ENCODE peak calls at places on chromosome 21, in eight cellular contexts. K is iPS DF 6.9; C is vagina; I is CD8-positive, alpha-beta T cell; V is adipocyte; A is breast epithelium; O is SJCRH30; Y is heart left ventricle. N is an unnamed sample. For H3K4me1, H3K9me3 and H3K27me3, the result is how much of the 10 kb centered on the place peaks cover.

GRCh38 chr21:44420416-44421205 is 34.7 kb upstream of the LRRC3 start:
- DNase-seq in K (no peak), C (no peak), I (no peak), V (no peak), A (peak), O (no peak), Y (peak), N (no peak)

GRCh38 chr21:31683029-31683428 is 23.5 kb downstream of the SOD1 start:
- DNase-seq in K (no peak), C (no peak), I (no peak), V (no peak), A (no peak), O (no peak), Y (no peak), N (no peak)

GRCh38 chr21:39144191-39144590 is 39.1 kb downstream of the PSMG1 start:
- DNase-seq in K (no peak), C (no peak), I (no peak), V (no peak), A (no peak), O (peak), Y (no peak), N (no peak)

GRCh38 chr21:14889080-14889805 is 175.6 kb downstream of the NRIP1 start:
- DNase-seq in K (no peak), C (no peak), I (no peak), V (peak), A (no peak), O (peak), Y (no peak), N (peak)

GRCh38 chr21:34825101-34825500 is 156.3 kb downstream of the CLIC6 start:
- DNase-seq in K (no peak), C (no peak), I (no peak), V (no peak), A (no peak), O (no peak), Y (no peak), N (no peak)

GRCh38 chr21:33317226-33317625 is 7.5 kb upstream of the IFNAR1 start:
- DNase-seq in K (no peak), C (no peak), I (no peak), V (peak), A (no peak), O (no peak), Y (no peak), N (no peak)

GRCh38 chr21:43938751-43939442 is 73.2 kb upstream of the TRAPPC10 start:
- DNase-seq in K (peak), C (no peak), I (peak), V (peak), A (peak), O (peak), Y (peak), N (peak)

GRCh38 chr21:28454978-28455600 is 537.6 kb downstream of the LTN1 start:
- DNase-seq in K (no peak), C (no peak), I (no peak), V (peak), A (no peak), O (no peak), Y (no peak), N (no peak)

GRCh38 chr21:21816778-21817177 is 818.6 kb downstream of the NCAM2 start:
- DNase-seq in K (no peak), C (no peak), I (no peak), V (no peak), A (no peak), O (no peak), Y (no peak), N (no peak)

GRCh38 chr21:15042531-15042930 is 22.3 kb downstream of the NRIP1 start:
- DNase-seq in K (no peak), C (no peak), I (no peak), V (no peak), A (no peak), O (no peak), Y (no peak), N (no peak)

GRCh38 chr21:34845521-34846213 is 176.9 kb downstream of the CLIC6 start:
- DNase-seq in K (no peak), C (no peak), I (no peak), V (peak), A (no peak), O (peak), Y (no peak), N (peak)

GRCh38 chr21:31181089-31181757 is 142.9 kb upstream of the KRTAP19-8 start:
- DNase-seq in K (no peak), C (no peak), I (no peak), V (no peak), A (no peak), O (peak), Y (no peak), N (no peak)

GRCh38 chr21:42652527-42653491 is 612 bp upstream of the PDE9A start:
- DNase-seq in K (no peak), C (no peak), I (no peak), V (no peak), A (no peak), O (peak), Y (peak), N (peak)

GRCh38 chr21:9755611-9756010 is 765.8 kb upstream of the TPTE start:
- DNase-seq in K (no peak), C (peak), I (no peak), V (no peak), A (no peak), O (no peak), Y (no peak), N (no peak)

GRCh38 chr21:33748903-33749302 is 106.6 kb downstream of the ITSN1 start:
- DNase-seq in K (no peak), C (no peak), I (no peak), V (no peak), A (no peak), O (no peak), Y (no peak), N (no peak)

GRCh38 chr21:32570456-32570855 is 14.9 kb downstream of the TCP10L start:
- DNase-seq in K (no peak), C (no peak), I (no peak), V (no peak), A (no peak), O (no peak), Y (no peak), N (no peak)

GRCh38 chr21:17667256-17667655 is 54.6 kb upstream of the BTG3 start:
- DNase-seq in K (no peak), C (no peak), I (no peak), V (no peak), A (no peak), O (peak), Y (no peak), N (no peak)

GRCh38 chr21:35266546-35266945 is 217.4 kb upstream of the RUNX1 start:
- DNase-seq in K (no peak), C (no peak), I (no peak), V (no peak), A (no peak), O (peak), Y (no peak), N (no peak)

GRCh38 chr21:24369278-24369677 is 1238.0 kb downstream of the MRPL39 start:
- DNase-seq in K (no peak), C (no peak), I (no peak), V (no peak), A (no peak), O (no peak), Y (no peak), N (no peak)

DNA sequence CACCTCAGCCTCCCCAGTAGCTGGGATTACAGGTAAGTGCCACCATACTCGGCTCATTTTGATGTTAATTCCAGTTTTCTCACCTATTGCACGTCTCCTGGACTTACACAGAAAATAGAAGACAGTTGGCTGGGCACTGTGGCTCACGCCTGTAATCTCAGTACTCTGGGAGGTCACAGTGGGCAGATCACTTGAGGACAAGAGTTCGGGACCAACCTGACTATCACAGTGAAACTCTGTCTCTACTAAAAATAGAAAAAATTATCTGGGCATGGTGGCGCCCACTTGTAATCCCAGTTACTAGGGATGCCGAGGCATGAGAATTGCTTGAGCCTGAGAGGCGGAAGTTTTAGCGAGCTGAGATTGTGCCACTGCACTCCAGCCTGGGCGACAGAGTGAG is 44.1 kb downstream of the DYRK1A start:
- DNase-seq in K (no peak), C (no peak), I (no peak), V (no peak), A (no peak), O (no peak), Y (no peak), N (no peak)
- H3K4me1 ChIP-seq in K (under half), C (half or more), I (half or more), V (under half), A (under half), O (under half), Y (half or more), N (under half)

GRCh38 chr21:27158967-27159366 is 192.1 kb upstream of the ADAMTS5 start:
- DNase-seq in K (no peak), C (no peak), I (no peak), V (no peak), A (no peak), O (no peak), Y (no peak), N (no peak)

GRCh38 chr21:27157097-27157496 is 190.2 kb upstream of the ADAMTS5 start:
- DNase-seq in K (no peak), C (no peak), I (no peak), V (no peak), A (no peak), O (no peak), Y (no peak), N (no peak)

GRCh38 chr21:27155130-27155500 is 188.2 kb upstream of the ADAMTS5 start:
- DNase-seq in K (no peak), C (no peak), I (no peak), V (no peak), A (no peak), O (no peak), Y (no peak), N (no peak)

GRCh38 chr21:27154451-27155129 is 187.7 kb upstream of the ADAMTS5 start:
- DNase-seq in K (no peak), C (no peak), I (no peak), V (no peak), A (no peak), O (no peak), Y (no peak), N (no peak)

GRCh38 chr21:27156666-27157065 is 189.8 kb upstream of the ADAMTS5 start:
- DNase-seq in K (no peak), C (no peak), I (no peak), V (no peak), A (no peak), O (no peak), Y (no peak), N (no peak)
- H3K9me3 ChIP-seq in K (under half), C (under half), I (under half), V (under half), A (under half), O (under half), Y (under half), N (under half)

GRCh38 chr21:41635874-41636273 is 127.9 kb upstream of the TMPRSS2 start:
- DNase-seq in K (no peak), C (no peak), I (no peak), V (no peak), A (no peak), O (no peak), Y (no peak), N (no peak)
- H3K27me3 ChIP-seq in K (under half), C (under half), I (under half), V (under half), A (under half), O (under half), Y (under half), N (under half)

GRCh38 chr21:45947716-45948255 is 33.8 kb upstream of the COL6A1 start:
- DNase-seq in K (no peak), C (no peak), I (no peak), V (no peak), A (no peak), O (no peak), Y (no peak), N (no peak)
- H3K4me1 ChIP-seq in K (under half), C (under half), I (under half), V (under half), A (under half), O (under half), Y (under half), N (under half)

GRCh38 chr21:26444646-26445045 is 128.4 kb downstream of the CYYR1 start:
- DNase-seq in K (no peak), C (no peak), I (no peak), V (no peak), A (no peak), O (peak), Y (no peak), N (no peak)

GRCh38 chr21:26443867-26444266 is 129.2 kb downstream of the CYYR1 start:
- DNase-seq in K (no peak), C (no peak), I (no peak), V (no peak), A (no peak), O (no peak), Y (no peak), N (no peak)

GRCh38 chr21:26443291-26443690 is 129.8 kb downstream of the CYYR1 start:
- DNase-seq in K (no peak), C (no peak), I (no peak), V (no peak), A (no peak), O (no peak), Y (no peak), N (no peak)

GRCh38 chr21:26438976-26439375 is 134.1 kb downstream of the CYYR1 start:
- DNase-seq in K (no peak), C (no peak), I (no peak), V (no peak), A (no peak), O (peak), Y (no peak), N (no peak)

GRCh38 chr21:26441081-26441610 is 131.9 kb downstream of the CYYR1 start:
- DNase-seq in K (no peak), C (no peak), I (no peak), V (no peak), A (no peak), O (no peak), Y (no peak), N (no peak)
- H3K9me3 ChIP-seq in K (under half), C (under half), I (under half), V (under half), A (under half), O (under half), Y (under half), N (under half)

N was measured in small intestine.